ENCODE peak calls at places on chromosomes 1 and 21, in six cellular contexts. E, Z, N, Q, C and A are unnamed samples.

GRCh38 chr1:39293375-39294070 is 89.0 kb downstream of the MACF1 start:
- DNase-seq in E (no peak), Z (no peak), N (no peak), Q (peak), C (no peak), A (no peak)

GRCh38 chr1:25837253-25837875 is 17.6 kb downstream of the MTFR1L start:
- DNase-seq in E (no peak), Z (no peak), N (no peak), Q (peak), C (no peak), A (no peak)

GRCh38 chr1:228281631-228282328 is 73.9 kb downstream of the OBSCN start:
- DNase-seq in E (no peak), Z (no peak), N (no peak), Q (no peak), C (no peak), A (no peak)

GRCh38 chr1:911875-912739 is 11.6 kb upstream of the SAMD11 start:
- DNase-seq in E (no peak), Z (peak), N (no peak), Q (no peak), C (no peak), A (no peak)

GRCh38 chr1:94119796-94120590 is 955 bp downstream of the ABCA4 start:
- DNase-seq in E (no peak), Z (no peak), N (no peak), Q (no peak), C (no peak), A (no peak)

GRCh38 chr1:41611932-41612450 is 127.5 kb upstream of the EDN2 start:
- DNase-seq in E (no peak), Z (no peak), N (no peak), Q (no peak), C (no peak), A (no peak)

GRCh38 chr1:1169429-1170214 is 4.1 kb upstream of the TTLL10 start:
- DNase-seq in E (no peak), Z (peak), N (no peak), Q (no peak), C (no peak), A (no peak)

GRCh38 chr1:59360170-59360569 is 63.3 kb downstream of the FGGY start:
- DNase-seq in E (no peak), Z (no peak), N (no peak), Q (peak), C (peak), A (no peak)

GRCh38 chr1:58755468-58755872 is 28.4 kb downstream of the JUN start:
- DNase-seq in E (peak), Z (no peak), N (peak), Q (peak), C (peak), A (peak)

GRCh38 chr21:45853703-45854342 is 127.7 kb upstream of the COL6A1 start:
- DNase-seq in E (no peak), Z (no peak), N (no peak), Q (no peak), C (no peak), A (no peak)

GRCh38 chr1:151639466-151639865 is 27.6 kb downstream of the SNX27 start:
- DNase-seq in E (peak), Z (no peak), N (no peak), Q (peak), C (peak), A (peak)

GRCh38 chr1:84550826-84551225 is 23.4 kb downstream of the CTBS start:
- DNase-seq in E (no peak), Z (no peak), N (no peak), Q (peak), C (peak), A (no peak)

GRCh38 chr21:41100826-41101550 is 67.0 kb upstream of the BACE2 start:
- DNase-seq in E (no peak), Z (no peak), N (no peak), Q (no peak), C (no peak), A (no peak)

GRCh38 chr1:240492832-240493440 is 119.0 kb downstream of the GREM2 start:
- DNase-seq in E (no peak), Z (peak), N (no peak), Q (peak), C (no peak), A (no peak)

GRCh38 chr1:28518745-28519341 is 13.0 kb downstream of the RCC1 start:
- DNase-seq in E (peak), Z (peak), N (no peak), Q (peak), C (peak), A (peak)

GRCh38 chr1:177586429-177586828 is 383.4 kb downstream of the SEC16B start:
- DNase-seq in E (no peak), Z (no peak), N (no peak), Q (peak), C (peak), A (no peak)

GRCh38 chr1:95021085-95021484 is 51.7 kb downstream of the ALG14 start:
- DNase-seq in E (no peak), Z (no peak), N (no peak), Q (no peak), C (peak), A (no peak)

GRCh38 chr1:205128050-205128449 is 6.3 kb upstream of the RBBP5 start:
- DNase-seq in E (no peak), Z (no peak), N (no peak), Q (peak), C (no peak), A (no peak)

GRCh38 chr1:178752891-178753290 is 27.8 kb downstream of the RALGPS2 start:
- DNase-seq in E (no peak), Z (no peak), N (no peak), Q (no peak), C (peak), A (no peak)
- TF ChIP-seq CTCF in E (no peak), Z (no peak), N (no peak), Q (no peak), C (no peak), A (no peak)

GRCh38 chr1:145859491-145860159 is 744 bp upstream of the PIAS3 start:
- DNase-seq in E (peak), Z (peak), N (peak), Q (peak), C (peak), A (peak)
- TF ChIP-seq CTCF in E (no peak), Z (no peak), N (peak), Q (peak), C (peak), A (no peak)

DNA sequence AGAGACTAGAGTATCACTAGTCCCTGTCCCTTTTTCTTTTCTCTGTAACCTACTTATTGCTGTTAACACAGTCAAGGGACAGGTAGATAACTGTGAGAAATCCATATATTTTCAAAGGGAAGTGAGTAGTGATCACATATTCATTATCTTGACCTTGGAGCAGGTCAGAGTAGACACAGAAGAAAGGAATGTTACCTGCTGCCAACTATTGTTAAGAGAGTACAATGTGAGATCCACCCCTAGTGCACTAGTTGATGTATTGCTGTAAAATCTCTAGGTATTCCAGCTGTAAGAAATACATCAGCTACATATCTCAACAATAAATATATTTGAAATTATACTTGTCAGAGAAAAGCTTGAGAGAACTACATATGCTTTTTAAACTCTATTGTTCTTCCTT is 68.7 kb upstream of the ADGRL2 start:
- DNase-seq in E (no peak), Z (no peak), N (no peak), Q (peak), C (peak), A (no peak)
- TF ChIP-seq CTCF in E (no peak), Z (no peak), N (no peak), Q (peak), C (peak), A (no peak)

DNA sequence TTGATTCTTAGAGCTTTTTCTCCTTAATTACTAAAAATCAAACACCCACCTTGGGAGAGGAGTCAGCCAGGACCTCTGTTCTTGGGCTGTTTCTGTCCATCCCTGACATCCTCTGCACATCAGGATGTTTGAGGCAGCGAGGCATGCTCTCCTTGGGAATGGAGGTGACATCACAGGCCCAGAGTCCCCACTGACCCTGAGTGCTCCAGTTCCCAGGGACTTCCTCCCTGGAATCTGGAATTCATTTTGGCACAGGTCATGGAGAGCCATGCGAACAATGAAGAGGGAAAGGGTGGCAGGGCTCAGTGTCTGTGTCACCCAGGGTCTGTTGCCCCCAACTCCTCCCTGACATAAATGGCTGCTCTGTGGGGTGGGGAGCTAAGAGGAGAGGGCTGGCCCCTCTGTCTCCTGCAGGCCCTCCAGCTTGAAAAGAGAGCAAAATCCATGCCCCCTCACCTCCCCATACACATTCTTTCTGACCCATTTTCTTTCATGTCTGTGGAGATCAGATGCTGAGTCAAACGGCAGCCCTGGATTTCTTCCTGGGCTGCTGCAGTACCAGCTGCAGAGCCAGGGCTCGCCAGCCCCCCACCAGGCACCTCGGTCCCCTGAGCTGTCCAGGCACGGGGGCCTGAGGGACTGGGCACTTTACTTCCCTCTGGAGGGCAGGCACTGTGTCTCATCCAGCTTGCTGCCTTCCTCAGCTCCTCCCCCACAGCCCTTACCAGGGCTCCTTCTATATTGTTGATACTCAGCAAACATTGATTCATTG is 102.0 kb downstream of the NMNAT2 start:
- DNase-seq in E (no peak), Z (no peak), N (no peak), Q (no peak), C (no peak), A (no peak)
- TF ChIP-seq CTCF in E (no peak), Z (no peak), N (no peak), Q (no peak), C (no peak), A (no peak)

GRCh38 chr21:42580076-42580792 is 66.6 kb downstream of the SLC37A1 start:
- DNase-seq in E (no peak), Z (no peak), N (peak), Q (no peak), C (no peak), A (no peak)
- TF ChIP-seq CTCF in E (no peak), Z (no peak), N (no peak), Q (no peak), C (no peak), A (no peak)

GRCh38 chr1:70966018-70966638 is 81.5 kb downstream of the PTGER3 start:
- DNase-seq in E (no peak), Z (no peak), N (no peak), Q (peak), C (peak), A (peak)

GRCh38 chr1:70970407-70970806 is 77.2 kb downstream of the PTGER3 start:
- DNase-seq in E (no peak), Z (no peak), N (no peak), Q (no peak), C (no peak), A (no peak)
- TF ChIP-seq CTCF in E (no peak), Z (no peak), N (no peak), Q (no peak), C (no peak), A (no peak)

GRCh38 chr1:238649200-238649599 is 737.2 kb upstream of the CHRM3 start:
- DNase-seq in E (no peak), Z (no peak), N (no peak), Q (no peak), C (no peak), A (no peak)

GRCh38 chr1:238652346-238652968 is 733.9 kb upstream of the CHRM3 start:
- DNase-seq in E (no peak), Z (no peak), N (no peak), Q (peak), C (peak), A (no peak)

GRCh38 chr1:238647877-238648276 is 738.5 kb upstream of the CHRM3 start:
- DNase-seq in E (peak), Z (no peak), N (no peak), Q (peak), C (peak), A (no peak)

GRCh38 chr1:238648756-238649155 is 737.6 kb upstream of the CHRM3 start:
- DNase-seq in E (no peak), Z (no peak), N (no peak), Q (no peak), C (no peak), A (no peak)

DNA sequence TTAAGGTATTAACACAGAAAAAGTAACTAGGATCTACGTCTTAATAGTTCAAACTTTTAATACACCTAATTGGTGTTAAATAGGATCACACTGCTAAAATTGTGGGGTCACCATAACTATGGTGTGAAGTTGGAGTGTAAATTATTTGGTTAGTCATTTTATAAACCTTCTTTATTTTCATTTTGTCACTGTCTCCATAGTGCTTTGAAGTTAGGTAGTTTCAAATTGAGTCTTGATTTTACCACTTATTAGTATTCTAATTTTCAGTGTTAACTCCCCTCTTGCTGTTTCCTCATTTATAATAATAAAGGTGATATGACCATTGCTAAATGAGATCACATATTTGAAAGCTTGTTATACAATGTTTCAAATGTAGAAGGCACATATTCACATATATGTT is 738.1 kb upstream of the CHRM3 start:
- DNase-seq in E (no peak), Z (no peak), N (no peak), Q (no peak), C (no peak), A (no peak)
- TF ChIP-seq CTCF in E (no peak), Z (no peak), N (no peak), Q (no peak), C (no peak), A (no peak)

DNA sequence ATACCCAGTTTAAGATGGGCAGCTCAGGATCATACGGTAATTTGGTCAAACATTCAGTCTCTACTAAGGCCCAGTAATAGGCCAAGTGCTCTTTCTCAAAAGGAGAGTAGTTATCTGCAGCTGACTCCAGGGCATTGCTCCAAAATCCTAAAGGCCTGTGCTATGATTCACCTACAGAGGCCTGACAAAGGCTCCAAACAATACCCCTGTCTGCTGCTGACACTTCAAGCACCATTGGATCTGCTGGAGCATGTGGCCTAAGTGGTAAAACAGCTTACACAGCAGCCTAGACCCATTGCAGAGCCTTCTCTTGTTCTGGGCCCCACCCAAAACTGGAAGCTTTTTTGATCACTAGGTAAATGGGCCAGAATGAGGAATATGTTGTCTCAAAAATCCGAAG is 22.8 kb downstream of the SLAMF7 start:
- DNase-seq in E (no peak), Z (no peak), N (no peak), Q (peak), C (peak), A (no peak)
- TF ChIP-seq CTCF in E (no peak), Z (no peak), N (no peak), Q (no peak), C (no peak), A (no peak)

GRCh38 chr1:43454270-43455011 is 710 bp upstream of the HYI start:
- DNase-seq in E (peak), Z (no peak), N (peak), Q (peak), C (peak), A (peak)
- TF ChIP-seq CTCF in E (no peak), Z (no peak), N (peak), Q (peak), C (peak), A (peak)

GRCh38 chr1:244835276-244836134 is at the start of gene COX20:
- DNase-seq in E (peak), Z (peak), N (peak), Q (peak), C (peak), A (peak)

GRCh38 chr1:244836135-244836521 is 670 bp downstream of the COX20 start:
- DNase-seq in E (peak), Z (no peak), N (no peak), Q (peak), C (peak), A (peak)

GRCh38 chr1:244834596-244835275 is 722 bp upstream of the COX20 start:
- DNase-seq in E (peak), Z (peak), N (peak), Q (peak), C (peak), A (peak)

GRCh38 chr1:244836598-244836997 is 1.1 kb downstream of the COX20 start:
- DNase-seq in E (no peak), Z (no peak), N (no peak), Q (peak), C (peak), A (no peak)

DNA sequence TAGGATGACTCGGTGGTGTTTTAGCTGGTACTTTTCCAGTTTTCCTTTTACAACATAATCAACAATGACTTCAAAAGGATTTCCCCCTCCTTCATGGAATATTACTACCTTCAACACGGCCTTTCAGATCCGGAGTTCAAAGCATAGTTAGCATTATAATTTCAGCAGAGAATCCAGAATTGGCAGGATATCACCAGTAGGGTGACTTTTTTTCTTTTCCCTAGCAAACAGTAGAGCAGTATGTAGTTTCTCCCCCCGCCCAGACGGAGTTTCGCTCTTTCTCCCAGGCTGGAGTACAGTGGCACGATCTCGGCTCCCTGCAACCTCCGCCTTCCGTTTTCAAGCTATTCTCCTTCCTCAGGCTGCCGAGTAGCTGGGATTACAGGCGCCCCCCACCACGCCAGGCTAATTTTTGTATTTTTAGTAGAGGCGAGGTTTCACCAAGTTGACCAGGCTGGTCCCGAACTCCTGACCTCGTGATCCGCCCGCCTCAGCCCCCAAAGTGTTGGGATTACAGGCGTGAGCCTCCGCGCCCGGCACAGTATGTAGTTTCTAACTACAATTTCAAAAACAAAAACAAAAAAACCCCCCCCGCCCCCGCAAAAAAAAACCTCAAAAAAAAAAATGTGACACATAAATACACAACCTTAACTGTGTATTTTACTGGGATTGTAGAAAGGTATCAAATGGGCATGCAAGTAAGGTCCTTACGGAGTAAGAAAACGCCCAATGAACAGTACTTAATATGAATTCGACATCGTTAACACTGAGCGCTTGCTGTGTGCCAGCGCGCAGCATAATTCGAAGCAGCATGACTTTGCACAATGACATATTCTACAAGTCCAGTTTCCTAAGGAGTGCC is 1.5 kb upstream of the COX20 start:
- DNase-seq in E (peak), Z (peak), N (peak), Q (peak), C (peak), A (peak)
- TF ChIP-seq CTCF in E (no peak), Z (peak), N (peak), Q (peak), C (peak), A (no peak)